ENCODE peak calls at places on chromosomes 3 and 15, in four cellular contexts. One of them, this sample, is unnamed.

GRCh38 chr3:112302061-112302830 is 8.2 kb upstream of the SLC9C1 start:
- DNase-seq in GM12878: no peak
- DNase-seq in transverse colon: no peak
- DNase-seq in suprapubic skin: no peak
- DNase-seq in this sample: no peak

GRCh38 chr3:36907911-36908646 is 36.8 kb downstream of the TRANK1 start:
- DNase-seq in suprapubic skin: no peak
- DNase-seq in GM12878: peak; percentile 24
- DNase-seq in transverse colon: peak; percentile 86
- DNase-seq in this sample: no peak

GRCh38 chr3:178255315-178255714 is 280.9 kb upstream of the KCNMB2 start:
- DNase-seq in GM12878: no peak
- DNase-seq in transverse colon: no peak
- DNase-seq in suprapubic skin: no peak
- DNase-seq in this sample: no peak

GRCh38 chr3:182139627-182140357 is 428.1 kb downstream of the SOX2 start:
- DNase-seq in suprapubic skin: no peak
- DNase-seq in transverse colon: no peak
- DNase-seq in GM12878: no peak
- DNase-seq in this sample: no peak

GRCh38 chr15:95953032-95953431 is 377.5 kb upstream of the NR2F2 start:
- DNase-seq in GM12878: no peak
- DNase-seq in transverse colon: no peak
- DNase-seq in suprapubic skin: no peak
- DNase-seq in this sample: no peak

GRCh38 chr15:48481802-48482201 is 150.6 kb downstream of the DUT start:
- DNase-seq in suprapubic skin: no peak
- DNase-seq in GM12878: no peak
- DNase-seq in transverse colon: no peak
- DNase-seq in this sample: no peak

GRCh38 chr15:56715220-56715619 is 18.1 kb downstream of the ZNF280D start:
- DNase-seq in suprapubic skin: no peak
- DNase-seq in transverse colon: no peak
- DNase-seq in GM12878: no peak
- DNase-seq in this sample: no peak

GRCh38 chr15:88918738-88919137 is 5.6 kb upstream of the MFGE8 start:
- DNase-seq in suprapubic skin: no peak
- DNase-seq in transverse colon: peak; percentile 45
- DNase-seq in GM12878: peak; percentile 75
- DNase-seq in this sample: peak; percentile 71

GRCh38 chr3:101179637-101180036 is 140.7 kb downstream of the IMPG2 start:
- DNase-seq in GM12878: no peak
- DNase-seq in transverse colon: no peak
- DNase-seq in suprapubic skin: no peak
- DNase-seq in this sample: no peak

GRCh38 chr3:172199850-172200369 is 160.5 kb downstream of the FNDC3B start:
- DNase-seq in GM12878: no peak
- DNase-seq in transverse colon: no peak
- DNase-seq in suprapubic skin: no peak
- DNase-seq in this sample: no peak

GRCh38 chr3:151837057-151837456 is 23.1 kb downstream of the AADAC start:
- DNase-seq in suprapubic skin: no peak
- DNase-seq in GM12878: no peak
- DNase-seq in transverse colon: no peak
- DNase-seq in this sample: no peak

GRCh38 chr3:172102123-172102882 is 62.9 kb downstream of the FNDC3B start:
- DNase-seq in transverse colon: peak; percentile 49
- DNase-seq in suprapubic skin: no peak
- DNase-seq in GM12878: no peak
- DNase-seq in this sample: no peak

GRCh38 chr3:171348121-171348520 is 112.1 kb downstream of the TNIK start:
- DNase-seq in GM12878: no peak
- DNase-seq in transverse colon: no peak
- DNase-seq in suprapubic skin: no peak
- DNase-seq in this sample: no peak

GRCh38 chr3:182303169-182303568 is 490.1 kb upstream of the ATP11B start:
- DNase-seq in transverse colon: no peak
- DNase-seq in GM12878: no peak
- DNase-seq in suprapubic skin: no peak
- DNase-seq in this sample: no peak

GRCh38 chr3:193940526-193940925 is 195.4 kb upstream of the HES1 start:
- DNase-seq in transverse colon: no peak
- DNase-seq in GM12878: no peak
- DNase-seq in suprapubic skin: no peak
- DNase-seq in this sample: no peak
- TF ChIP-seq EP300 in transverse colon: no peak
- TF ChIP-seq EP300 in GM12878: no peak
- TF ChIP-seq EP300 in suprapubic skin: no peak
- TF ChIP-seq EP300 in this sample: no peak

GRCh38 chr3:13487403-13487802 is 7.3 kb downstream of the HDAC11 start:
- DNase-seq in suprapubic skin: no peak
- DNase-seq in GM12878: no peak
- DNase-seq in transverse colon: no peak
- DNase-seq in this sample: no peak

GRCh38 chr3:13483988-13484695 is 4.0 kb downstream of the HDAC11 start:
- DNase-seq in suprapubic skin: no peak
- DNase-seq in GM12878: no peak
- DNase-seq in transverse colon: peak; percentile 30
- DNase-seq in this sample: no peak

GRCh38 chr3:13483286-13483685 is 3.2 kb downstream of the HDAC11 start:
- DNase-seq in GM12878: no peak
- DNase-seq in transverse colon: no peak
- DNase-seq in suprapubic skin: no peak
- DNase-seq in this sample: no peak

GRCh38 chr3:13482106-13482690 is 2.1 kb downstream of the HDAC11 start:
- DNase-seq in GM12878: no peak
- DNase-seq in suprapubic skin: no peak
- DNase-seq in transverse colon: no peak
- DNase-seq in this sample: no peak

GRCh38 chr3:13484861-13485590 is 4.9 kb downstream of the HDAC11 start:
- DNase-seq in suprapubic skin: no peak
- DNase-seq in transverse colon: peak; percentile 93
- DNase-seq in GM12878: no peak
- DNase-seq in this sample: no peak
- H3K4me1 ChIP-seq in suprapubic skin: peaks cover 42% of the 10 kb centered on the region
- H3K4me1 ChIP-seq in transverse colon: peaks cover 19% of the 10 kb centered on the region
- H3K4me1 ChIP-seq in GM12878: no peaks in the 10 kb centered on the region
- H3K4me1 ChIP-seq in this sample: peaks cover 27% of the 10 kb centered on the region

GRCh38 chr3:48685603-48686511 is at the start of gene NCKIPSD:
- DNase-seq in GM12878: peak; percentile 30
- DNase-seq in transverse colon: peak; percentile 92
- DNase-seq in suprapubic skin: peak; percentile 95
- DNase-seq in this sample: peak; percentile 85
- TF ChIP-seq EP300 in GM12878: no peak
- TF ChIP-seq EP300 in transverse colon: no peak
- TF ChIP-seq EP300 in suprapubic skin: no peak
- TF ChIP-seq EP300 in this sample: peak; percentile 91

GRCh38 chr15:70505971-70506887 is 257.1 kb downstream of the UACA start:
- DNase-seq in GM12878: no peak
- DNase-seq in suprapubic skin: no peak
- DNase-seq in transverse colon: no peak
- DNase-seq in this sample: no peak
- H3K4me1 ChIP-seq in GM12878: peaks cover 56% of the 10 kb centered on the region
- H3K4me1 ChIP-seq in suprapubic skin: peaks cover 34% of the 10 kb centered on the region
- H3K4me1 ChIP-seq in transverse colon: no peaks in the 10 kb centered on the region
- H3K4me1 ChIP-seq in this sample: peaks cover 23% of the 10 kb centered on the region

GRCh38 chr15:80182611-80183210 is 29.9 kb downstream of the FAH start:
- DNase-seq in GM12878: no peak
- DNase-seq in suprapubic skin: no peak
- DNase-seq in transverse colon: no peak
- DNase-seq in this sample: no peak
- TF ChIP-seq EP300 in GM12878: no peak
- TF ChIP-seq EP300 in suprapubic skin: no peak
- TF ChIP-seq EP300 in transverse colon: no peak
- TF ChIP-seq EP300 in this sample: no peak

DNA sequence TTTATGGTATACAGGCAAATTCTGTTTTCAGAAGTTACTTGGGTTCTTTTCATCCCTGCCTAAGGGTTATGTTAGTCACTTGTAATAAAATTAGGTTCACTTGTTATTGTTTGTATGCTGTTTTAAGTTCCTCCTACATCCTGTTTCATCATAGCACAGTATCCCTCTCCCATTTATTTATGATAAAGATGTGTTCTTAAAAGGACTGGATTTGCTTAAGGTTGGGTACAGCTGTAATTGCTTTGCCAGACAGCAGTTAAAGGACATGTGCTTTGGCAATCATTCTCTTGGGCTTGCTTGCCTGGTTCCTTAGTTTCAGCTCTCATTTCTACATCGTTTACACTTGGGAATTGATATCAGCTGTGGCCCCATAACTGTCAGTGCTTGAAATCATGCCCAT is 11.7 kb downstream of the ATP2C1 start:
- DNase-seq in suprapubic skin: no peak
- DNase-seq in transverse colon: no peak
- DNase-seq in GM12878: no peak
- DNase-seq in this sample: no peak
- H3K4me1 ChIP-seq in suprapubic skin: peaks cover 32% of the 10 kb centered on the region
- H3K4me1 ChIP-seq in transverse colon: no peaks in the 10 kb centered on the region
- H3K4me1 ChIP-seq in GM12878: peaks cover 42% of the 10 kb centered on the region
- H3K4me1 ChIP-seq in this sample: peaks cover 3% of the 10 kb centered on the region

This sample was measured in tibial nerve.